ENCODE peak calls at places on chromosome 20, in seven cellular contexts. V is colonic mucosa; L is psoas muscle; C is CD8-positive, alpha-beta T cell; T is aorta; R is adipocyte; B is naive thymus-derived CD4-positive, alpha-beta T cell. D is an unnamed sample.

GRCh38 chr20:39909447-39909846 is 779.6 kb downstream of the MAFB start:
- DNase-seq in R (no peak), C (no peak), B (no peak), L (peak; percentile 12), T (peak; percentile 65), V (peak; percentile 22), D (no peak)

GRCh38 chr20:23875606-23876237 is 3.8 kb downstream of the CST5 start:
- DNase-seq in R (no peak), B (no peak), C (no peak), V (no peak), L (no peak), T (no peak), D (no peak)

GRCh38 chr20:24134284-24134683 is 145.7 kb upstream of the GGTLC1 start:
- DNase-seq in C (no peak), T (no peak), B (no peak), L (no peak), V (no peak), R (peak; percentile 26), D (no peak)

GRCh38 chr20:63177785-63178444 is 38.0 kb downstream of the YTHDF1 start:
- DNase-seq in R (peak; percentile 20), V (no peak), L (no peak), B (no peak), C (no peak), T (no peak), D (no peak)

GRCh38 chr20:35561671-35562070 is 19.8 kb downstream of the ERGIC3 start:
- DNase-seq in R (no peak), L (no peak), B (no peak), V (no peak), C (no peak), T (peak; percentile 9), D (no peak)

GRCh38 chr20:53162251-53162835 is 190.2 kb downstream of the TSHZ2 start:
- DNase-seq in L (peak; percentile 64), B (no peak), V (no peak), C (no peak), R (peak; percentile 37), T (peak; percentile 53), D (no peak)

GRCh38 chr20:49821850-49822249 is 9.2 kb downstream of the SLC9A8 start:
- DNase-seq in B (no peak), C (no peak), T (no peak), V (no peak), R (peak; percentile 83), L (no peak), D (no peak)

GRCh38 chr20:48340915-48341314 is 486.9 kb downstream of the PREX1 start:
- DNase-seq in B (no peak), R (no peak), T (no peak), V (no peak), C (no peak), L (no peak), D (no peak)

GRCh38 chr20:23125625-23126191 is 39.6 kb upstream of the CD93 start:
- DNase-seq in R (peak; percentile 62), T (peak; percentile 76), L (peak; percentile 60), B (no peak), C (no peak), V (no peak), D (no peak)

GRCh38 chr20:48898210-48898609 is 23.3 kb upstream of the ARFGEF2 start:
- DNase-seq in C (no peak), R (peak; percentile 15), B (no peak), V (no peak), T (no peak), L (no peak), D (no peak)

GRCh38 chr20:34299925-34300806 is 3.0 kb downstream of the AHCY start:
- DNase-seq in R (peak; percentile 28), V (no peak), B (no peak), T (no peak), L (no peak), C (no peak), D (no peak)

GRCh38 chr20:9635756-9636155 is 121.4 kb downstream of the LAMP5 start:
- DNase-seq in T (no peak), B (no peak), L (no peak), C (no peak), R (peak; percentile 61), V (no peak), D (no peak)

GRCh38 chr20:63234693-63235398 is 859 bp upstream of the BIRC7 start:
- DNase-seq in T (no peak), L (no peak), C (no peak), B (no peak), V (no peak), R (peak; percentile 33), D (no peak)

GRCh38 chr20:37945034-37945660 is 42.2 kb downstream of the VSTM2L start:
- DNase-seq in L (no peak), R (no peak), C (no peak), V (peak; percentile 13), B (no peak), T (no peak), D (no peak)

GRCh38 chr20:58647162-58647813 is 3.8 kb upstream of the STX16 start:
- DNase-seq in C (no peak), B (no peak), L (no peak), R (no peak), T (no peak), V (no peak), D (no peak)

GRCh38 chr20:25481918-25482253 is 74.4 kb downstream of the GINS1 start:
- DNase-seq in V (no peak), R (no peak), C (no peak), T (peak; percentile 36), B (no peak), L (no peak), D (no peak)
- H3K4me1 ChIP-seq in V (no peaks in the 10 kb centered on the region), R (no peaks in the 10 kb centered on the region), C (peaks cover 23% of the 10 kb centered on the region), T (no peaks in the 10 kb centered on the region), B (no peaks in the 10 kb centered on the region), L (no peaks in the 10 kb centered on the region), D (peaks cover 33% of the 10 kb centered on the region)

GRCh38 chr20:1330075-1330830 is 1.3 kb upstream of the SDCBP2 start:
- DNase-seq in R (no peak), C (no peak), B (peak; percentile 59), L (peak; percentile 71), T (no peak), V (peak; percentile 87), D (peak; percentile 53)

GRCh38 chr20:1332749-1333300 is 3.9 kb upstream of the SDCBP2 start:
- DNase-seq in L (no peak), B (no peak), V (peak; percentile 10), R (no peak), T (no peak), C (no peak), D (no peak)

GRCh38 chr20:1328680-1329330 is at the start of gene SDCBP2:
- DNase-seq in L (no peak), T (no peak), V (peak; percentile 94), B (no peak), R (no peak), C (no peak), D (no peak)

GRCh38 chr20:1331801-1332453 is 3.0 kb upstream of the SDCBP2 start:
- DNase-seq in V (peak; percentile 16), T (no peak), C (no peak), B (no peak), L (no peak), R (no peak), D (no peak)

DNA sequence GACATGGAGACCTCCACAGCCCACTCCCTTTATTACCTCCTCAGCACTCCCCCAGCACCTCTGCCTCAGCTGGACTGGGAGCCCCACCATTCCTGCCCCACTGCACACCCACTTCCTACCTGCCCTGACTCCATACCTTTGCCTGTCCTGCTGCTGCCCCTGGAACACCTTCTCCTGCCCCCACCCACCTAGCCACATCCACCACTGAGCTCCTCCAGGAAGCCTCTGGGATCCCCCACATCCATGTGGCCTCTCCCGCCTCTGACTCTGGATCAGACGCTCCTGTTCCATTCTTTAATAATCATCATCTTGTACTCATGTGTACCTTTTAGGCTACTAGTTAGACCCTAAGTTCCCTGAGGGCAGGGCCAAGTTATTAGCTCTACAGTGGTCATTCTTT is 2.2 kb upstream of the SDCBP2 start:
- DNase-seq in L (no peak), T (no peak), V (peak; percentile 16), B (no peak), R (no peak), C (no peak), D (no peak)
- H3K4me1 ChIP-seq in L (peaks cover 51% of the 10 kb centered on the region), T (no peaks in the 10 kb centered on the region), V (peaks cover 6% of the 10 kb centered on the region), B (peaks cover 7% of the 10 kb centered on the region), R (peaks cover 52% of the 10 kb centered on the region), C (peaks cover 32% of the 10 kb centered on the region), D (peaks cover 31% of the 10 kb centered on the region)

DNA sequence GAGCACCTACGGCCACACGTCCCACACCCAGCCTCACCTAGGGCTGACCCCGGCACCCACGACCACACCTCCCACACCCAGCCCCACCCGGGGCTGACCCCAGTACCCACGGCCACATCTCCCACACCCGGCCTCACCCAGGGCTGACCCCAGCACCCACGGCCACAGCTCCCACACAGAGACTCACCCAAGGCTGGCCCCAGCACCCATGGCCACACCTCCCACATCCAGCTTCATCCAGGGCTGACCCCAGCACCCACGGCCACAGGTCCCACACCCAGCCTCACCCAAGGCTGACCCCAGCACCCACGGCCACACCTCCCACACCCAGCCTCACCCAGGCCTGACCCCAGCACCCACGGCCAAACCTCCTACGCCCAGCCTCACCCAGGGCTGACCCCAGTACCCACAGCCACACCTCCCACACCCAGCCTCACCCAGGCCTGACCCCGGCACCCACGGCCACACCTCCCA is 36.7 kb downstream of the NINL start:
- DNase-seq in R (no peak), T (no peak), B (no peak), C (no peak), L (no peak), V (no peak), D (no peak)
- H3K4me1 ChIP-seq in R (peaks cover 18% of the 10 kb centered on the region), T (peaks cover 3% of the 10 kb centered on the region), B (no peaks in the 10 kb centered on the region), C (no peaks in the 10 kb centered on the region), L (no peaks in the 10 kb centered on the region), V (no peaks in the 10 kb centered on the region), D (no peaks in the 10 kb centered on the region)

GRCh38 chr20:57214948-57215347 is 51.5 kb downstream of the BMP7 start:
- DNase-seq in B (no peak), C (no peak), T (no peak), L (no peak), V (no peak), R (no peak), D (no peak)

GRCh38 chr20:57214427-57214826 is 52.0 kb downstream of the BMP7 start:
- DNase-seq in T (no peak), B (no peak), C (no peak), V (no peak), R (no peak), L (no peak), D (no peak)

GRCh38 chr20:57216669-57217068 is 49.8 kb downstream of the BMP7 start:
- DNase-seq in L (no peak), C (no peak), B (no peak), V (no peak), T (no peak), R (no peak), D (no peak)

GRCh38 chr20:57215426-57215825 is 51.0 kb downstream of the BMP7 start:
- DNase-seq in T (no peak), V (no peak), B (no peak), C (no peak), L (no peak), R (no peak), D (no peak)

DNA sequence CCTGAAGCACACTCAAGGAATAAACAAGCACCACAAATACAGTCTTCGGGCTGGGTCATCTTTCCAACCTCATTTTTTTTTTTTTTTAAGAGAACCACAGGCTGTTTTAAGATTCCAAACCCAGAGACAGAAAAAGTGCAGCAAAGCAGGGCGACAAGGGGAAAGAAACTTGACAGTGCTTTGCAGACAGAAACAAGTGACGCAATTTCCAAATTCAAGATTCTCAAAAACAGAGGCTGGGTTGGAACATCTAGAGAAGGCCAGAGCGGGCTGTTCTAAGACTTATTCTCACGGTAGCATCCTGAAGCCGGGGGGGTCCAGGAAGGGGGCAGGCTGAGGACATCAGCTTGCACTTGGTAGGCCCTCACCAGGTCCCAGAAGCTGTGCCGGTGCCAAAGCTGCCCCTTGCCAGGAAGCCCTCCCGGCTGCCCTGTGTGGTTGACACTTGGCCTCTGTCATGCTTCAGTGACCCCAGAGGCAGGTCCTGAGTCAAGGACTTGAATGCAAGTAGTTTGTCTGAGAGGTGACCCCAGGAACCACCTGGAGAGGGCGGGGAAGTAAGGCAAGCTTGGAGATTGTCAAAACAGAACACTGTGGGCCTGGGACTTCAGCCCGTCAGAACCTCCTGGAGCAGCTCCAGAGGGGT is 50.5 kb downstream of the BMP7 start:
- DNase-seq in V (no peak), C (no peak), T (no peak), L (no peak), R (no peak), B (no peak), D (no peak)
- H3K4me1 ChIP-seq in V (peaks cover 4% of the 10 kb centered on the region), C (no peaks in the 10 kb centered on the region), T (no peaks in the 10 kb centered on the region), L (no peaks in the 10 kb centered on the region), R (peaks cover 11% of the 10 kb centered on the region), B (no peaks in the 10 kb centered on the region), D (no peaks in the 10 kb centered on the region)

D was measured in CD4-positive, alpha-beta memory T cell.